ENCODE peak calls at places on chromosome 13, in nine cellular contexts. C is central memory CD4-positive, alpha-beta T cell; O is A172; F is activated gamma-delta T cell treated with anti-CD3 and anti-CD28 coated beads, Interleukin-2, amount 50 U/mL, for 16 hours; R is stimulated activated CD4-positive, alpha-beta T cell treated with anti-CD3 and anti-CD28 coated beads, Interleukin-4, amount 100 ng/mL, for 24 hours; I is activated T-helper 9 cell treated with anti-CD3 and anti-CD28 coated beads, Interleukin-2, amount 50 U/mL, for 16 hours; D is amygdala; Y is M059J; P is left colon. J is an unnamed sample.

GRCh38 chr13:98584668-98585397 is 7.9 kb upstream of the STK24 start:
- DNase-seq in I (no peak), D (no peak), Y (no peak), C (no peak), R (no peak), O (no peak), F (no peak), P (no peak), J (no peak)

GRCh38 chr13:50842246-50842645 is 1.2 kb downstream of the DLEU7 start:
- DNase-seq in F (no peak), O (no peak), C (no peak), I (no peak), Y (no peak), R (no peak), D (no peak), P (no peak), J (no peak)

GRCh38 chr13:113842336-113843062 is 21.4 kb downstream of the GAS6 start:
- DNase-seq in D (no peak), Y (no peak), F (no peak), O (no peak), I (no peak), C (no peak), R (no peak), P (no peak), J (no peak)

GRCh38 chr13:108533842-108534241 is 95.6 kb upstream of the MYO16 start:
- DNase-seq in I (no peak), D (no peak), R (no peak), F (no peak), P (no peak), C (no peak), Y (no peak), O (no peak), J (no peak)

GRCh38 chr13:76512676-76513277 is 373.4 kb downstream of the KCTD12 start:
- DNase-seq in Y (peak), P (no peak), O (peak), D (no peak), R (no peak), F (no peak), I (no peak), C (no peak), J (peak)

GRCh38 chr13:36712785-36713184 is 39.0 kb downstream of the SERTM1 start:
- DNase-seq in I (no peak), R (no peak), C (no peak), O (no peak), D (no peak), P (no peak), F (no peak), Y (peak), J (peak)

GRCh38 chr13:99656843-99657506 is 155.7 kb downstream of the TM9SF2 start:
- DNase-seq in O (no peak), F (no peak), C (peak), P (no peak), Y (no peak), R (peak), D (no peak), I (no peak), J (no peak)

GRCh38 chr13:60396783-60397692 is at the start of gene TDRD3:
- DNase-seq in O (peak), F (peak), P (peak), I (peak), Y (peak), D (peak), C (peak), R (peak), J (peak)

GRCh38 chr13:60765700-60766411 is 368.8 kb downstream of the TDRD3 start:
- DNase-seq in I (no peak), Y (no peak), D (no peak), P (no peak), O (no peak), F (no peak), C (no peak), R (no peak), J (no peak)

GRCh38 chr13:95176611-95177259 is 124.5 kb downstream of the ABCC4 start:
- DNase-seq in I (no peak), F (no peak), P (no peak), R (no peak), C (no peak), Y (no peak), D (no peak), O (no peak), J (no peak)

GRCh38 chr13:31767175-31767900 is 28.0 kb downstream of the RXFP2 start:
- DNase-seq in P (no peak), O (peak), I (no peak), C (no peak), R (no peak), Y (peak), D (no peak), F (no peak), J (peak)

GRCh38 chr13:73273737-73274136 is 214.9 kb downstream of the KLF5 start:
- DNase-seq in D (no peak), I (no peak), O (peak), Y (peak), R (no peak), C (no peak), F (no peak), P (no peak), J (peak)

GRCh38 chr13:109744512-109745051 is 41.8 kb downstream of the IRS2 start:
- DNase-seq in Y (no peak), D (no peak), O (no peak), P (peak), F (no peak), I (no peak), C (no peak), R (no peak), J (peak)

GRCh38 chr13:90974249-90974954 is 373.1 kb upstream of the MIR17HG start:
- DNase-seq in R (no peak), F (no peak), O (no peak), Y (no peak), P (no peak), D (no peak), I (no peak), C (no peak), J (no peak)

GRCh38 chr13:47175172-47175806 is 278.4 kb upstream of the HTR2A start:
- DNase-seq in F (no peak), P (no peak), Y (peak), I (no peak), C (no peak), O (peak), R (no peak), D (no peak), J (peak)

GRCh38 chr13:29707876-29708543 is 112.5 kb upstream of the SLC7A1 start:
- DNase-seq in C (peak), D (no peak), O (peak), I (peak), Y (peak), R (peak), F (peak), P (peak), J (peak)

GRCh38 chr13:89315287-89315686 is 1644.1 kb downstream of the SLITRK5 start:
- DNase-seq in R (no peak), D (no peak), I (no peak), C (no peak), P (no peak), O (no peak), F (no peak), Y (no peak), J (no peak)

GRCh38 chr13:106357198-106357597 is 178.3 kb downstream of the EFNB2 start:
- DNase-seq in R (no peak), C (no peak), F (no peak), D (no peak), P (no peak), I (no peak), Y (peak), O (peak), J (no peak)

GRCh38 chr13:50400930-50401553 is 385.8 kb downstream of the KCNRG start:
- DNase-seq in P (no peak), D (peak), C (no peak), O (peak), I (no peak), F (no peak), Y (peak), R (no peak), J (peak)

GRCh38 chr13:33931397-33931987 is 113.5 kb downstream of the RFC3 start:
- DNase-seq in D (no peak), C (no peak), F (no peak), R (no peak), Y (peak), I (no peak), O (peak), P (no peak), J (no peak)

GRCh38 chr13:78152415-78152814 is 233.8 kb upstream of the EDNRB start:
- DNase-seq in F (no peak), Y (no peak), D (no peak), C (no peak), O (no peak), I (no peak), P (no peak), R (no peak), J (no peak)

GRCh38 chr13:63044617-63045016 is 1629.0 kb upstream of the PCDH20 start:
- DNase-seq in I (no peak), P (no peak), R (no peak), O (no peak), D (no peak), C (no peak), Y (no peak), F (no peak), J (no peak)

GRCh38 chr13:21613791-21614190 is 9.8 kb upstream of the MICU2 start:
- DNase-seq in P (no peak), C (no peak), I (no peak), O (no peak), D (no peak), F (no peak), Y (no peak), R (no peak), J (no peak)

GRCh38 chr13:113996912-113997745 is 23.3 kb upstream of the C13orf46 start:
- DNase-seq in O (no peak), P (no peak), R (no peak), I (no peak), C (no peak), Y (no peak), F (no peak), D (no peak), J (no peak)

GRCh38 chr13:110479648-110480047 is 81.9 kb downstream of the RAB20 start:
- DNase-seq in R (no peak), F (no peak), Y (no peak), D (no peak), C (no peak), I (no peak), O (no peak), P (no peak), J (no peak)

GRCh38 chr13:47396915-47397314 is 500.1 kb upstream of the HTR2A start:
- DNase-seq in F (no peak), O (no peak), R (no peak), D (no peak), Y (no peak), C (no peak), P (no peak), I (no peak), J (no peak)

GRCh38 chr13:99151516-99151915 is 49.1 kb upstream of the UBAC2 start:
- DNase-seq in F (no peak), I (no peak), C (no peak), Y (peak), R (peak), P (no peak), D (no peak), O (peak), J (no peak)

J was measured in AG04450.